ENCODE peak calls at places on chromosomes 6 and 20, in five cellular contexts. E, M, S, R and T are unnamed samples.

GRCh38 chr6:87907521-87907920 is 140.1 kb upstream of the SPACA1 start:
- DNase-seq in E (no peak), M (peak; percentile 72), S (no peak), R (no peak), T (no peak)

GRCh38 chr6:153312633-153313032 is 181.6 kb upstream of the RGS17 start:
- DNase-seq in E (peak; percentile 49), M (peak; percentile 26), S (peak; percentile 75), R (peak; percentile 52), T (peak; percentile 69)

GRCh38 chr6:98203170-98203806 is 631.1 kb upstream of the POU3F2 start:
- DNase-seq in E (no peak), M (no peak), S (no peak), R (peak; percentile 13), T (peak; percentile 19)

GRCh38 chr20:51424270-51425041 is 118.1 kb downstream of the NFATC2 start:
- DNase-seq in E (no peak), M (no peak), S (no peak), R (no peak), T (no peak)

GRCh38 chr20:31652917-31653385 is 15.2 kb downstream of the COX4I2 start:
- DNase-seq in E (no peak), M (no peak), S (peak; percentile 67), R (no peak), T (peak; percentile 71)

GRCh38 chr20:46190796-46191540 is 72.9 kb downstream of the CD40 start:
- DNase-seq in E (no peak), M (no peak), S (no peak), R (no peak), T (no peak)

GRCh38 chr6:96899019-96899418 is 1.3 kb upstream of the NDUFAF4 start:
- DNase-seq in E (peak; percentile 37), M (peak; percentile 40), S (peak; percentile 19), R (peak; percentile 63), T (peak; percentile 57)

GRCh38 chr6:45421700-45422540 is 44.2 kb upstream of the SUPT3H start:
- DNase-seq in E (no peak), M (peak; percentile 20), S (peak; percentile 76), R (peak; percentile 70), T (peak; percentile 72)

GRCh38 chr20:31710423-31711250 is 12.0 kb downstream of the BCL2L1 start:
- DNase-seq in E (no peak), M (no peak), S (no peak), R (no peak), T (peak; percentile 47)

GRCh38 chr20:34516874-34517542 is 786 bp downstream of the DYNLRB1 start:
- DNase-seq in E (no peak), M (peak; percentile 48), S (peak; percentile 60), R (peak; percentile 46), T (peak; percentile 4)

GRCh38 chr6:122913558-122913957 is 82.5 kb upstream of the CLVS2 start:
- DNase-seq in E (no peak), M (no peak), S (no peak), R (no peak), T (no peak)

GRCh38 chr6:29850011-29850553 is 22.5 kb downstream of the HLA-G start:
- DNase-seq in E (no peak), M (no peak), S (no peak), R (no peak), T (no peak)

GRCh38 chr6:139534472-139535115 is 160.1 kb upstream of the CITED2 start:
- DNase-seq in E (no peak), M (no peak), S (no peak), R (no peak), T (no peak)

GRCh38 chr6:113340371-113340770 is 516.8 kb upstream of the MARCKS start:
- DNase-seq in E (no peak), M (no peak), S (no peak), R (no peak), T (no peak)

GRCh38 chr6:119834418-119834817 is 484.9 kb upstream of the MAN1A1 start:
- DNase-seq in E (no peak), M (no peak), S (no peak), R (no peak), T (peak; percentile 29)

DNA sequence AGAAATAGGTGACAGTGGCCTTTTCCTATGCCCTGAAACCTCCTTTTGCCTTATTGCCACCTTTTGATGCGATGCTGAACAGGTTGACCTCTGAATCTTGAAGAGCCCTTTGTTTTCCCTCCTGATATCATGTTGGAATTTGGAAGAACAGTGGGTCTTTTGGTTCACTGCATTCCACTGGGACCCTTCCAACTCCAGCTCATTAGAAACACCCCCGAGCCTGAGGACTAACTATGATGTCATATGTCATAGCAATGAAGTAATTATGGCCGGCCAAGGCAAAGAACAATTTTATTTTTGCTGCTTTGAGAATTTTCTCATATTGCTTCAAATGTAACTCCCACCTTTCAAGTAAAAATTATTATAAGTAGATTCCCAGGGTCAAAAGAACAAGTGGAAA is 353.4 kb upstream of the JAG1 start:
- DNase-seq in E (no peak), M (no peak), S (no peak), R (no peak), T (no peak)
- H3K9me3 ChIP-seq in E (no peaks in the 10 kb centered on the region), M (no peaks in the 10 kb centered on the region), S (peaks cover 3% of the 10 kb centered on the region), R (no peaks in the 10 kb centered on the region), T (peaks cover 3% of the 10 kb centered on the region)

GRCh38 chr6:3749991-3750323 is 1.6 kb downstream of the PXDC1 start:
- DNase-seq in E (no peak), M (no peak), S (no peak), R (peak; percentile 81), T (peak; percentile 53)
- TF ChIP-seq EZH2phosphoT487 in E (no peak), M (no peak), S (no peak), R (no peak), T (no peak)

GRCh38 chr6:28810655-28811053 is 113.1 kb downstream of the TRIM27 start:
- DNase-seq in E (no peak), M (no peak), S (no peak), R (no peak), T (no peak)
- H3K9me3 ChIP-seq in E (no peaks in the 10 kb centered on the region), M (no peaks in the 10 kb centered on the region), S (no peaks in the 10 kb centered on the region), R (no peaks in the 10 kb centered on the region), T (no peaks in the 10 kb centered on the region)

GRCh38 chr6:84762941-84763396 is 1.4 kb downstream of the TBX18 start:
- DNase-seq in E (no peak), M (no peak), S (peak; percentile 14), R (peak; percentile 36), T (no peak)
- TF ChIP-seq EZH2phosphoT487 in E (no peak), M (no peak), S (no peak), R (peak; percentile 45), T (no peak)

GRCh38 chr6:350371-350770 is 41.2 kb upstream of the IRF4 start:
- DNase-seq in E (no peak), M (no peak), S (no peak), R (no peak), T (no peak)

GRCh38 chr6:351867-352289 is 39.7 kb upstream of the IRF4 start:
- DNase-seq in E (no peak), M (peak; percentile 67), S (no peak), R (no peak), T (no peak)

GRCh38 chr6:349491-349921 is 42.0 kb upstream of the IRF4 start:
- DNase-seq in E (no peak), M (no peak), S (no peak), R (no peak), T (no peak)

GRCh38 chr6:352474-352873 is 39.1 kb upstream of the IRF4 start:
- DNase-seq in E (no peak), M (no peak), S (no peak), R (no peak), T (no peak)

GRCh38 chr6:351011-351866 is 40.3 kb upstream of the IRF4 start:
- DNase-seq in E (no peak), M (no peak), S (no peak), R (no peak), T (no peak)
- H3K9me3 ChIP-seq in E (no peaks in the 10 kb centered on the region), M (no peaks in the 10 kb centered on the region), S (no peaks in the 10 kb centered on the region), R (no peaks in the 10 kb centered on the region), T (no peaks in the 10 kb centered on the region)

GRCh38 chr6:137001287-137001976 is 43.3 kb downstream of the IL20RA start:
- DNase-seq in E (peak; percentile 74), M (no peak), S (no peak), R (peak; percentile 55), T (peak; percentile 84)
- TF ChIP-seq EZH2phosphoT487 in E (no peak), M (no peak), S (no peak), R (no peak), T (no peak)

DNA sequence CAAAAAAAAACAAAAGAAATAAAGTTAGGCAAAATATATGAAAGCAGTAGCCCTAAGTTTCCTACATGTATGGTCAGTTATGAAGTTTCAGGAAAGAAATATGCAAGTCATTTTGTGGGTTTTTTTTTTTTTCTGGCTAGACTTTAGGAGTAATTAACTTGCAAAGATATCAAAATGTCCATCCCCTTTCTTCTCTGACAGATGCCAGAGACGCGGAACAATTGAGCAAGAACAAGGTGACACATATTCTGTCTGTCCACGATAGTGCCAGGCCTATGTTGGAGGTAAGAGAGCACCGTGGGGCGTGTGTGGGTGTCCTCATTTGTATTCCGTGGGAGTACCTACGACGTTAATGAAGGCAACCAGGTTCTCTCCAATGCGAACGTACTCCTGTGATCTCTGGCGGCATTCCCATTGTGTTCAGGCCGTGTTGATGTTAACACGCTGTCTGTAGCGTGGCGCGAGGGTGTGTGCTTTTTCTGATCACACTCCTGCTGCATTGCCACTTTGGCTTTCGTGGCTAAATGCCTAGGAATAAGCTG is 19.5 kb downstream of the DUSP22 start:
- DNase-seq in E (no peak), M (no peak), S (no peak), R (no peak), T (no peak)
- H3K9me3 ChIP-seq in E (no peaks in the 10 kb centered on the region), M (no peaks in the 10 kb centered on the region), S (no peaks in the 10 kb centered on the region), R (no peaks in the 10 kb centered on the region), T (no peaks in the 10 kb centered on the region)

DNA sequence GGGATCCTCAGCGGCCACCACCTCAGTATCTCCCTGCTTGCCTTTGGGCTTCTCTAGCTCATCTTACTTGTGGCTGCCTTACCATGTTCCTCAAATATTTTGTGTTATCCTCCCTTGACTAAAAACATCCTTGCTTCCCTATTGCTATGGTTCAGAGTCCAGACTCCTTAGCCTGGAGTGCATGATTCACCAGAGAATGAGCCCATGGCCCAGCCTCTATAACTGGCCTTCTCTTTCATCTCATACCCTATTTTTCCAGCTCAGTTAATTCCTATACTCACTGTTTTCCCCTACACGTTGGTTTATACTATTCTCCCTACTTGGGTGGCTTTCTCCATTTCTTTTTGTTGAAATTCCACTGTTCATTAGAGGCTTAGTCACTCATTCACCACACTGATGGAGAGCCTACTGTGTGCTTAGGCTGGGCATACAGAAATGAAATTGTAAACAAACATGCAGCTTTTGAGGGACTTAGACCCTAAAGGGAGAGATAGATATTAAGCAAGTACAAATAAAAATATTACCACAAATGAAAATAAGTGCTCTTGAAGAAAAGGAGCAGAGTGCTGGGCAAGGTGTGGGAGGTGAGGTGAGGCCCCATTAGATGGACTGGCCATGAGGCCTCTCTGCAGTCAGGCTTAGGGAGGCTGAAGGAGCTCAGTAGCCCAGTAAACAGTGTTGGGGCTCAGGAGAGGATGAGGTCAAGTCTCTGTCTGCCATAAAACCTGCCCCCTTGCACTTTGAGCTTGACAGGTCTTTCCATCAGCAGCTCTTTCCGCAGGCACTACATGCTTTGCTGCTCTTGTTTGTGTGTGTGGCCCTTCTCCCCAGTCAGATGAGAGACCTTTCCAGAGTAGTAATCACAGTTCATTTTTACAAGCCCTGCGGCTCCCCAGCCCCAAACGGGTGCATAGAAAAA is 109.3 kb downstream of the TCP11 start:
- DNase-seq in E (no peak), M (no peak), S (no peak), R (peak; percentile 56), T (no peak)
- TF ChIP-seq EZH2phosphoT487 in E (no peak), M (no peak), S (no peak), R (no peak), T (no peak)

GRCh38 chr6:164415832-164416563 is 893.4 kb downstream of the C6orf118 start:
- DNase-seq in E (no peak), M (no peak), S (no peak), R (no peak), T (no peak)
- H3K9me3 ChIP-seq in E (peaks cover 20% of the 10 kb centered on the region), M (no peaks in the 10 kb centered on the region), S (peaks cover 4% of the 10 kb centered on the region), R (no peaks in the 10 kb centered on the region), T (no peaks in the 10 kb centered on the region)